ENCODE peak calls at places on chromosomes 16 and 17, in six cellular contexts. One of them, this sample, is unnamed.
A peak's percentile ranks its signal among the peaks of the same experiment; 100 is the strongest.

GRCh38 chr16:76926042-76926441 is 264.9 kb upstream of the MON1B start:
- DNase-seq in bronchial epithelial cell: no peak
- DNase-seq in WTC11: no peak
- DNase-seq in activated CD8-positive, alpha-beta T cell treated with anti-CD3 and anti-CD28 coated beads for 36 hours: no peak
- DNase-seq in AG10803: no peak
- DNase-seq in psoas muscle: no peak
- DNase-seq in this sample: no peak

GRCh38 chr17:57215317-57215716 is 41.0 kb upstream of the MSI2 start:
- DNase-seq in WTC11: no peak
- DNase-seq in AG10803: no peak
- DNase-seq in activated CD8-positive, alpha-beta T cell treated with anti-CD3 and anti-CD28 coated beads for 36 hours: no peak
- DNase-seq in bronchial epithelial cell: peak; percentile 32
- DNase-seq in psoas muscle: no peak
- DNase-seq in this sample: no peak

GRCh38 chr17:360141-360705 is 7.6 kb upstream of the RPH3AL start:
- DNase-seq in WTC11: no peak
- DNase-seq in activated CD8-positive, alpha-beta T cell treated with anti-CD3 and anti-CD28 coated beads for 36 hours: no peak
- DNase-seq in AG10803: no peak
- DNase-seq in bronchial epithelial cell: no peak
- DNase-seq in psoas muscle: no peak
- DNase-seq in this sample: no peak

GRCh38 chr17:74521701-74522201 is 9.5 kb downstream of the CD300LB start:
- DNase-seq in activated CD8-positive, alpha-beta T cell treated with anti-CD3 and anti-CD28 coated beads for 36 hours: peak; percentile 53
- DNase-seq in AG10803: no peak
- DNase-seq in psoas muscle: no peak
- DNase-seq in WTC11: no peak
- DNase-seq in bronchial epithelial cell: no peak
- DNase-seq in this sample: no peak

GRCh38 chr16:86584071-86584685 is 5.8 kb downstream of the FOXL1 start:
- DNase-seq in WTC11: no peak
- DNase-seq in psoas muscle: no peak
- DNase-seq in AG10803: no peak
- DNase-seq in bronchial epithelial cell: no peak
- DNase-seq in activated CD8-positive, alpha-beta T cell treated with anti-CD3 and anti-CD28 coated beads for 36 hours: no peak
- DNase-seq in this sample: no peak

GRCh38 chr16:74813109-74813641 is 38.6 kb upstream of the FA2H start:
- DNase-seq in activated CD8-positive, alpha-beta T cell treated with anti-CD3 and anti-CD28 coated beads for 36 hours: peak; percentile 84
- DNase-seq in psoas muscle: peak; percentile 59
- DNase-seq in bronchial epithelial cell: peak; percentile 59
- DNase-seq in AG10803: peak; percentile 53
- DNase-seq in WTC11: peak; percentile 96
- DNase-seq in this sample: peak; percentile 82

GRCh38 chr16:53913920-53914319 is 210.0 kb downstream of the FTO start:
- DNase-seq in psoas muscle: no peak
- DNase-seq in activated CD8-positive, alpha-beta T cell treated with anti-CD3 and anti-CD28 coated beads for 36 hours: no peak
- DNase-seq in AG10803: no peak
- DNase-seq in bronchial epithelial cell: no peak
- DNase-seq in WTC11: no peak
- DNase-seq in this sample: no peak

GRCh38 chr17:68697850-68698313 is 96.7 kb upstream of the FAM20A start:
- DNase-seq in WTC11: no peak
- DNase-seq in psoas muscle: peak; percentile 27
- DNase-seq in AG10803: peak; percentile 89
- DNase-seq in activated CD8-positive, alpha-beta T cell treated with anti-CD3 and anti-CD28 coated beads for 36 hours: no peak
- DNase-seq in bronchial epithelial cell: peak; percentile 93
- DNase-seq in this sample: no peak

GRCh38 chr17:19733953-19734526 is 14.1 kb downstream of the ALDH3A1 start:
- DNase-seq in WTC11: no peak
- DNase-seq in psoas muscle: no peak
- DNase-seq in bronchial epithelial cell: no peak
- DNase-seq in AG10803: no peak
- DNase-seq in activated CD8-positive, alpha-beta T cell treated with anti-CD3 and anti-CD28 coated beads for 36 hours: no peak
- DNase-seq in this sample: no peak

GRCh38 chr16:8863594-8864424 is 5.0 kb downstream of the CARHSP1 start:
- DNase-seq in WTC11: peak; percentile 45
- DNase-seq in psoas muscle: peak; percentile 56
- DNase-seq in AG10803: no peak
- DNase-seq in bronchial epithelial cell: peak; percentile 47
- DNase-seq in activated CD8-positive, alpha-beta T cell treated with anti-CD3 and anti-CD28 coated beads for 36 hours: no peak
- DNase-seq in this sample: no peak

GRCh38 chr17:14168582-14168981 is 68.1 kb downstream of the CDRT15 start:
- DNase-seq in psoas muscle: no peak
- DNase-seq in bronchial epithelial cell: no peak
- DNase-seq in AG10803: no peak
- DNase-seq in WTC11: no peak
- DNase-seq in activated CD8-positive, alpha-beta T cell treated with anti-CD3 and anti-CD28 coated beads for 36 hours: no peak
- DNase-seq in this sample: no peak

GRCh38 chr17:7842380-7842949 is 8.4 kb downstream of the KDM6B start:
- DNase-seq in WTC11: no peak
- DNase-seq in psoas muscle: peak; percentile 86
- DNase-seq in AG10803: peak; percentile 82
- DNase-seq in activated CD8-positive, alpha-beta T cell treated with anti-CD3 and anti-CD28 coated beads for 36 hours: peak; percentile 98
- DNase-seq in bronchial epithelial cell: peak; percentile 93
- DNase-seq in this sample: no peak

GRCh38 chr17:79633937-79634813 is 23.3 kb upstream of the RBFOX3 start:
- DNase-seq in activated CD8-positive, alpha-beta T cell treated with anti-CD3 and anti-CD28 coated beads for 36 hours: no peak
- DNase-seq in psoas muscle: no peak
- DNase-seq in WTC11: peak; percentile 5
- DNase-seq in bronchial epithelial cell: no peak
- DNase-seq in AG10803: no peak
- DNase-seq in this sample: no peak

GRCh38 chr17:79631640-79632431 is 21.0 kb upstream of the RBFOX3 start:
- DNase-seq in WTC11: peak; percentile 4
- DNase-seq in psoas muscle: no peak
- DNase-seq in activated CD8-positive, alpha-beta T cell treated with anti-CD3 and anti-CD28 coated beads for 36 hours: no peak
- DNase-seq in bronchial epithelial cell: no peak
- DNase-seq in AG10803: no peak
- DNase-seq in this sample: no peak

GRCh38 chr17:79630821-79631639 is 20.2 kb upstream of the RBFOX3 start:
- DNase-seq in bronchial epithelial cell: no peak
- DNase-seq in AG10803: no peak
- DNase-seq in psoas muscle: no peak
- DNase-seq in WTC11: peak; percentile 3
- DNase-seq in activated CD8-positive, alpha-beta T cell treated with anti-CD3 and anti-CD28 coated beads for 36 hours: no peak
- DNase-seq in this sample: no peak

GRCh38 chr17:79632432-79632735 is 21.5 kb upstream of the RBFOX3 start:
- DNase-seq in activated CD8-positive, alpha-beta T cell treated with anti-CD3 and anti-CD28 coated beads for 36 hours: no peak
- DNase-seq in bronchial epithelial cell: no peak
- DNase-seq in psoas muscle: no peak
- DNase-seq in WTC11: peak; percentile 1
- DNase-seq in AG10803: no peak
- DNase-seq in this sample: no peak

GRCh38 chr17:79633154-79633553 is 22.3 kb upstream of the RBFOX3 start:
- DNase-seq in bronchial epithelial cell: no peak
- DNase-seq in WTC11: peak; percentile 3
- DNase-seq in activated CD8-positive, alpha-beta T cell treated with anti-CD3 and anti-CD28 coated beads for 36 hours: no peak
- DNase-seq in AG10803: no peak
- DNase-seq in psoas muscle: no peak
- DNase-seq in this sample: no peak
- TF ChIP-seq CTCF in bronchial epithelial cell: no peak
- TF ChIP-seq CTCF in WTC11: no peak
- TF ChIP-seq CTCF in activated CD8-positive, alpha-beta T cell treated with anti-CD3 and anti-CD28 coated beads for 36 hours: no peak
- TF ChIP-seq CTCF in AG10803: no peak
- TF ChIP-seq CTCF in psoas muscle: no peak
- TF ChIP-seq CTCF in this sample: no peak

DNA sequence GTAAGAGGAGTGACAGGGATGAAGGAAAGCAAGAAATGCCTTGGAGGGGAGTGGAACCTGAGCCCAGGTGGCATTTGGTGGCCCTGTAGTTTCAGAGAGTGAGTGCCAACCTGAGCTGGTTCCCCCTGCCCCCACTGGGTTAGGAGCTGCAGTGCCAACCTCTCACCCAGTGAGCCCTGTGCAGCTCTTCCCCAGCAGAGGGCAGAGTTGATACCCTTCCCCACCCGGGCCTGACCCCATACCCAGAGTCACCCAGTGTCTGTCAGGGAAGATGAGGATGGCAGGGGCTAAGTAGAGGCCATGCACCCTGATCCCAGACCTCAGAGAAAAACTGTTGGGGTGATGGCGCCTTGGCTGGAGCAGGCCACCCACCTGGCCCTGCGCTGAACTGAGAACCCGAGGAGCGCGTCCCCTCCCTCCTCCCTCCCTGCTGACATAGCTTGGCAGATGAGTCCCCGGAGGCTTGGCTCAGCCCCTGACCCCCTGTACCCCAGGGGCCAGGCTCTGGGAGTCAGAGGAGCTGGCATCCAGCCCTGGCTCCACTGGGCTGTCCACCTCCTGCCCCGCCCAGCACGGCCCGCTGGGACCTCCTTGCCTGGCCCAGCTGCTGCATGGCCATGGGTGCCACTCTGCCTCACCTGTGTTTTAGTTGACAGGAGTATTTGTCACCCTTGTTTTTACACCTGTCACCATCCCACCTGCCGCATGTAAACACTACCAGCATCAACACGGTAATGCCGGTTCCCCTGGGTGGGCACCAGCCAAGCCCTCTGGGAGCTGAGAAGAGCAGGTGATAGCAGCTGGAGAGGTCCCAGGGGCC is 113.9 kb downstream of the AMFR start:
- DNase-seq in WTC11: peak; percentile 37
- DNase-seq in bronchial epithelial cell: no peak
- DNase-seq in AG10803: no peak
- DNase-seq in activated CD8-positive, alpha-beta T cell treated with anti-CD3 and anti-CD28 coated beads for 36 hours: no peak
- DNase-seq in psoas muscle: no peak
- DNase-seq in this sample: no peak
- TF ChIP-seq CTCF in WTC11: no peak
- TF ChIP-seq CTCF in bronchial epithelial cell: no peak
- TF ChIP-seq CTCF in AG10803: no peak
- TF ChIP-seq CTCF in activated CD8-positive, alpha-beta T cell treated with anti-CD3 and anti-CD28 coated beads for 36 hours: no peak
- TF ChIP-seq CTCF in psoas muscle: no peak
- TF ChIP-seq CTCF in this sample: no peak

DNA sequence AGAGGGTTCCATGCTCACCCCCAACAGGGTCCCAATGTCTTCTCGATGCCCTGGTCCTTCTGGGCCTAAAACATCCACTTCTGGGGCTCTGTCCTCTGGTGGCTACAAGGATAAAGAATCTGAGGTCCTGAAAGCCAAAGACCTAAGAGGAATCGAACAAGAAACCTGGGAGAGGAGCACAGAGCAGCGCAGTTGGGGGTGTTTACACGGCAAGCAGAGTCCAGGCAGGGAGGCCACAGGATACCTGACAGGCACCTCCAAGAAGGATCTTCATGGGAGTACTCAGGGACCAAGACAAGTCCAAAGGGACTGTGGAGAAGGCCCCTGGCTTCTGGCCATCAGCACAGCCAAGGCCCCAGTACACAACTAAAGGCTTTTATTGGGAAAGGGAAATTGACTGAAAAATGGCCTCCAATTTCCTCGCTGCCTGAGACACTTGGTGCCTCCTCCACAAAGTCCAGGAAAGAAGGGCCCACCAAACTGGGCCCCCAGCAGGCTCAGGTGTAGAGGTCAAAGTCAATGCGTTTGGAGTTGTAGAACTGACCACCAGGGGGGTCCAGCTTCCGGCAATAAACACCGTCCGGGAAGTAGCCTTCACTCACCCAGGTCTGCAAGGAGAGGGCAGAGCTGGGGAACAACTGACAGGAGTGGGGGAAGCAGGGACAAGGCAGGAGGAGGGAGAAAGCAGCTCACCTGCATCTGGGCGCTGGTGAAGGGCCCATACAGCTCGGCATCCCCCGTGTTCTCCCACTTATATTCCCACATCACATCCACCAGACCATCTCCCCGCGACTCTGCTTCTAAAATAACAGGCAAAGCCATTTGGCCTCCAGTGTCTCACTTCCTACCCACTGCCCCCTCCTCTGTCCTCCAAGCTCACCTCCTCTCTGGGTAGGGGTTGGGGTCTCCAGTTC is 2.4 kb downstream of the CD2BP2 start:
- DNase-seq in WTC11: no peak
- DNase-seq in bronchial epithelial cell: no peak
- DNase-seq in psoas muscle: no peak
- DNase-seq in AG10803: no peak
- DNase-seq in activated CD8-positive, alpha-beta T cell treated with anti-CD3 and anti-CD28 coated beads for 36 hours: no peak
- DNase-seq in this sample: no peak
- TF ChIP-seq CTCF in WTC11: no peak
- TF ChIP-seq CTCF in bronchial epithelial cell: no peak
- TF ChIP-seq CTCF in psoas muscle: peak; percentile 10
- TF ChIP-seq CTCF in AG10803: no peak
- TF ChIP-seq CTCF in activated CD8-positive, alpha-beta T cell treated with anti-CD3 and anti-CD28 coated beads for 36 hours: no peak
- TF ChIP-seq CTCF in this sample: peak; percentile 46

DNA sequence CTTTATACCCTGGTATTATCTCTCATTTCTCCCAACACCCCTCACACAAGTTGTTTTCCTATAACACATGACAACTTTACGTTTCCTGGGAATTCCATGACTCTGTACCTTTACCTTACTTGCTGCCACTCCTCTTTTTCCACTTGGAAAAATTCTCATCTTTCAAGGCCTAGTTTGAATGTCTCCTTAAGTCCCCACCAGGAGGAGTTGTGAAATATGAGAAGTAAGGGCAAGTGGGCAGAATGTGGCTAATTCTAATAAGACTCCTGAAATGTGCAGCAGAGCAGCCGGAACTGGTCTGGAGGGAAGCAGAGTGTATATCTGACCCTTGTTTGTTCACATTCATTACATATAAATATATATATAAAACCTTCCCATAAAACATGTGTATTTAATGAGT is 39.7 kb downstream of the BRCA1 start:
- DNase-seq in WTC11: no peak
- DNase-seq in bronchial epithelial cell: no peak
- DNase-seq in AG10803: no peak
- DNase-seq in activated CD8-positive, alpha-beta T cell treated with anti-CD3 and anti-CD28 coated beads for 36 hours: no peak
- DNase-seq in psoas muscle: no peak
- DNase-seq in this sample: no peak
- TF ChIP-seq CTCF in WTC11: no peak
- TF ChIP-seq CTCF in bronchial epithelial cell: no peak
- TF ChIP-seq CTCF in AG10803: no peak
- TF ChIP-seq CTCF in activated CD8-positive, alpha-beta T cell treated with anti-CD3 and anti-CD28 coated beads for 36 hours: no peak
- TF ChIP-seq CTCF in psoas muscle: no peak
- TF ChIP-seq CTCF in this sample: no peak